ENCODE peak calls at places on chromosome 4, in five cellular contexts. W is HCT116, I is K562, E is upper lobe of left lung, S is HepG2. J is an unnamed sample.

GRCh38 chr4:8195841-8196460 is 3.1 kb upstream of the SH3TC1 start:
- ATAC-seq in W (no peak), I (no peak), E (no peak), S (no peak), J (no peak)

GRCh38 chr4:168812806-168813205 is 197.2 kb downstream of the CBR4 start:
- ATAC-seq in W (no peak), I (no peak), E (no peak), S (no peak), J (no peak)

GRCh38 chr4:26204911-26205368 is 115.9 kb upstream of the RBPJ start:
- ATAC-seq in W (no peak), I (no peak), E (no peak), S (no peak), J (peak; percentile 48)

GRCh38 chr4:27684501-27685077 is 823.9 kb downstream of the STIM2 start:
- ATAC-seq in W (peak; percentile 99), I (peak; percentile 54), E (peak; percentile 70), S (peak; percentile 99), J (no peak)

GRCh38 chr4:84952004-84952403 is 14.5 kb downstream of the WDFY3 start:
- ATAC-seq in W (no peak), I (no peak), E (peak; percentile 40), S (peak; percentile 62), J (no peak)

GRCh38 chr4:108049406-108049805 is 59.7 kb downstream of the HADH start:
- ATAC-seq in W (no peak), I (no peak), E (no peak), S (no peak), J (no peak)

GRCh38 chr4:39004818-39005217 is 27.4 kb downstream of the TMEM156 start:
- ATAC-seq in W (no peak), I (no peak), E (no peak), S (no peak), J (no peak)

GRCh38 chr4:106032851-106033286 is 137.6 kb downstream of the NPNT start:
- ATAC-seq in W (no peak), I (no peak), E (no peak), S (peak; percentile 56), J (no peak)

GRCh38 chr4:123640271-123640670 is 243.7 kb downstream of the SPRY1 start:
- ATAC-seq in W (no peak), I (no peak), E (no peak), S (no peak), J (no peak)

GRCh38 chr4:38904090-38904666 is 36.6 kb downstream of the FAM114A1 start:
- ATAC-seq in W (no peak), I (no peak), E (no peak), S (peak; percentile 100), J (no peak)

GRCh38 chr4:7129871-7130609 is 62.2 kb upstream of the GRPEL1 start:
- ATAC-seq in W (no peak), I (no peak), E (no peak), S (peak; percentile 69), J (no peak)

DNA sequence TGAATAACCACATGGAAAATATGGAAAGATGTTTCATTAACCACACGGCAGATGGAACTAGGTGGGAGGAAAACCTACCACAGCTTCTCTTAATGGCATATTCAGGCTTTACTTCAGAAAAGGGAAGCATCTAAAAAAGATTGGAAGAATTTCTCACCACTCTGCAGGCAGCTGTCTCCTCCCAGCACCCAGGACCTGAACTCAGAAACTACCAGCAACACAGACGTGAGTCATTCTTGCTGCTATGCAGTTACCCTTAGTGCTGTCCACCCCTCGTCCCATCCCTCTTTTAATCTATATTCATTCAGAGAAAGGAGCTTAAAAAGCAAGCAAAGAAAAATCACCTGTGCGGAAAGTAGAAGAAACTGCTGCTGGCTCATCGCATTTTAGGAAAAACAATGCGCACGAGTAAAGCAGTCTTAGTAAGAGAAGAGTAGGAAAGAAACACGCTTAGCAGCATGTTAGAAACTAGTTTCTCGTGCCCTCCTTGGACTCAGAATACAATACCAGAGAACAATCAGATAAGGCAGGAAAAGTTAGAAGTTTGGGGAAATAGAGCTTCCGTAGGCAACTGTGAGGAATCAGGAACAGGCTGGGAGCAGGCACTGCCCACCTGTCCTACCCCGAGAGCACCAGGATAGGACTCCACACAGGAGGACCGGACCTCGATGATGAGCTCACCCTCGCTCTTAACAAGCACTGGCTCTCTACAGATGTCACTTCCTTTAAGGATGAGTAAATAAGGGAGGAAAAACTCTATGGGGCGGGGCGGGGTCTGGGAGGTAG is 48.1 kb upstream of the ENPP6 start:
- ATAC-seq in W (peak; percentile 48), I (peak; percentile 73), E (no peak), S (peak; percentile 12), J (no peak)
- TF ChIP-seq POLR2A in W (no peak), I (peak; percentile 49), E (no peak), S (no peak), J (no peak)

DNA sequence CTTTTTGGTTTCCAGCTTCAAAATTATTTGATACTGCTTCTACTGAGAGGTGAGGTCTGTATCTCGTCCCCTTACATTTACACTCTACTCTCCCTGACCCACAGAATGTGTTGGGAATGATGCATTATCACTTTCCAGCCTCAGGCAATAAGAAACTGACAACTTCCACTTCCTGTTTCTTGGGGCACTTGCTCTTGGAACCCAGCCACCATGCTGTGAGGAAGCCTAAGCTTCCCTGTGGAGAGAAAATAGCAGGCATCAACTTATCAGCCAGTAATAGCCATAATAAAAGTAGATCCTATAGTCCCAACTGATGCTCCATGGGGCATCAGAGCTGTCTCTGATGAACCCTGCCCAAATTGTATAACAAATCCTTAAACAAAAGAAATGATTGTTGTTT is 32.6 kb downstream of the RELL1 start:
- ATAC-seq in W (no peak), I (no peak), E (no peak), S (no peak), J (no peak)
- TF ChIP-seq POLR2AphosphoS5 in W (no peak), I (no peak), E (no peak), S (no peak), J (no peak)

DNA sequence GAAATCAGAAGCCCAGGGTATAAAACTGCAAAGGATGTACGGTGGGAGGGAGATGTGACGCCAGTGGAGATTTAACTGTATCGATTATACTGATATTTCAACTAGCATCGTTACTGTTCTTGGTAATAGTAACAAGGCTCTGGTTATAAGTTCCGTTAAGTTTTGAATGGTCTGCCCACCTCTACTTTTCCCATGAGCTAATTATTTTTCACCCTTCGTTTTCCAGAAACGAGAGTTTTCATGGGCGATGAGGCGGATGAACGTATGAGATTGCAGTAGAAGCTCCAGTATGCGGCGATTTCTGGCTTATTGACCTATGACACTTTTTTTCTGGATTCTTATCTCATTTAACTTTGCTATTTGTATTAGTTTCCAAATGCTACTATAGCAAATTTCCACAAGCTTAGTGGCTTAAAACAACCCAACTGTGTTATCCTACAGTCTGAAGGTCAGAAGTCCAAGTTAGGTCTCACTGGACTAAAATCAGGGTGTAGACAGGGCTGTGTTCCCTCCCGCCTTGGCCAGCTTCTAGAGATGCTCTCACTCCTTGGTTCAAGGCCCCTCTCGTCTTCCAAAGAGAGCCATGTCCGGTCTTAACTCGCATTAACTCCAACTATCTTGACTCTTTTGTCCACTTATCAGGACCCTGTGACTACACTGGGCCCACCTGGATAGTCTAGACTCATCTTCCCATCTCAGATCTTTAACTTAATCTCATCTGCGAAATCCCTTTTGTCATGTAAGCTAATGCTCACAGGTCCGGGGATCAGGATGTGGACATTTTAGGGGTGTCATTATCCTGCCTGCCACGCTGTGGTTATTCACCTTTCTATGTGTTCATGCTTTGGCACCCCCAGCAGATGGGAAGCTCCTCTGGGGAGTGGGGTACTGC is 122.5 kb downstream of the IRF2 start:
- ATAC-seq in W (no peak), I (no peak), E (no peak), S (no peak), J (no peak)
- TF ChIP-seq POLR2A in W (no peak), I (no peak), E (no peak), S (no peak), J (no peak)

GRCh38 chr4:91089194-91089593 is 962.0 kb downstream of the CCSER1 start:
- ATAC-seq in W (no peak), I (no peak), E (no peak), S (no peak), J (no peak)

GRCh38 chr4:91087743-91088142 is 960.5 kb downstream of the CCSER1 start:
- ATAC-seq in W (no peak), I (no peak), E (no peak), S (no peak), J (no peak)

DNA sequence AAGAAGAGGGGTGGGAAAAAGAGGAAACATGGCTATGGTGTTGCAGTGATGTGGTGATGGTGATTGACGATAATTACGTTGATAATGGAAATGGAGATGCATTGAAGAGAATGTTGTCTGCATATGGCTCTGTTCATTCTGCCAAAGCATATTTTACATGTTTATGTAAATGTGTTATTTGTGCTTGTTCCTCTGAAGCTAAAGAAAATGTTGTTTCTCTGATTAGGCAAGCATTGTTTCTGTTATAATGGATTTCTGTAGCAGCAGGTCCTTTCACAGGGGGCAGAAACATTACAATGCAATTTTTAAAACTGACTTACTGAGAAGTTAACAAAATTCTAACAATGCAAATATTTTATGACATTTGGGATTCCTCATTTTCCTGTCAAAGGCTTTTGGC is 958.8 kb downstream of the CCSER1 start:
- ATAC-seq in W (no peak), I (no peak), E (no peak), S (no peak), J (no peak)
- TF ChIP-seq POLR2AphosphoS5 in W (no peak), I (no peak), E (no peak), S (no peak), J (no peak)

GRCh38 chr4:88284378-88285234 is at the start of gene PPM1K:
- ATAC-seq in W (peak; percentile 91), I (peak; percentile 96), E (peak; percentile 100), S (peak; percentile 95), J (peak; percentile 96)
- TF ChIP-seq POLR2A in W (no peak), I (peak; percentile 73), E (no peak), S (no peak), J (peak; percentile 77)

DNA sequence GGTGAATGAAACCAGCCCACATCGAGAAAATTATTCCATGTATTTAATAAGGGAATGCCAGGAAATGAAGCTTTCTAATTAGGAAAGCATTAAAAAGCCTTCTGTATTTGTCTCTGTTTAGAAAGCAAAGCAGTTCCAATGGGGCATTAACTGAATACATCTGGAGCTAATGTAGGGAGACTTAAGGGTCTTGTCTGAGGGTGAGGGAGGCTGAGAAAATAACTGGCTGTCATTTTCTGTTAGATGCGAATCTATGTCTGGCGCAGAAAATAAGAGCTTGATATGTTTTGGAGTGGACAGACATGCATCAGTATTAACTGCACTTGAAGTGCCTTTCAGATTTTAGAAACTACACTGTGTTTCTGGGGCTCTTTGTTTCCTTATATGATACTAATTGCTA is 111.3 kb downstream of the KLHL8 start:
- ATAC-seq in W (no peak), I (no peak), E (no peak), S (no peak), J (no peak)
- TF ChIP-seq POLR2AphosphoS5 in W (no peak), I (no peak), E (no peak), S (no peak), J (no peak)

DNA sequence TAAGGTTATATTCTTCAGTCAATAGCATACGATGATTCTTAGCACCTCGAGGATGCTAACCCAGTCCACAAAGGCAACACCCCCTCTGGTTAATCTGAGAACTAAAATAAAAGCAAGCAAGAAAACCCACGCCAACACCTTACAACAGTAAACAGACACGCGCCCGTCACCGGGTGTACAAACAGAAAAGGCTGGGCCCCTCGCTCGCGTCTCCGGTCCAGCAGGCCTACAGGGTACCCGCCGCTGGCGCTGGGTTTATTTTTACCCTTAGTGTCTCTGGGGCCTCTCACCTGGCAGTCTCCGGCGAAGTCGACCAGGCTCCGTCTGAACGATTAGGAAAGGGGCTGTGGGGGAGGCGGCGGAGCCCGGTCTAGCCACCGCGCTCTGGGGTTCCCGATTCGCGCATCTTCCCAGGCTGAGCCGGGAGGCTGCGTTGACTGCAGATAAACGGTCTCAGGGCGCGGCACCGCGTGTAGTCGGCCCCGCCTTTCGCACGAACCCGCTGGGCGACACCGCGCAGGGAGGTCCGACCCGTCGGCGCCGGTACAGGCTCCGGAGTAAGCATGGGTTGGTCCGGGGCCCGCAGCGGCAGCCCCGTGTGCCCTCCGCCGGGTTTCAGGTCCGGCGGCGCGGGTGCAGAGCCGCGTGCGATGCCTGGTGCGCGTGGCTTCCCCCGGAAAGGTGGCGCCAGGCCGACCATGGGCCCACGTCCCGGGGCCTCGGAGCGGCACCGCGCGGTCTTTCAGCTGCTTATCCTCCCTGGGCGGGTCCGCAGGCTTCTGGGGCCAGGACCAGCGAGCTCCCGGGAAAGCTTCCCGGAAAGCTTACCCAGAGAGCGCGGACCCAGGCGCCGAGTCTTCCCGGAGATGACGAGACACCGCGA is at the start of gene SLC9B2:
- ATAC-seq in W (peak; percentile 84), I (peak; percentile 91), E (peak; percentile 82), S (peak; percentile 86), J (peak; percentile 89)
- TF ChIP-seq POLR2A in W (peak; percentile 70), I (peak; percentile 82), E (no peak), S (peak; percentile 62), J (peak; percentile 41)